ENCODE peak calls at places on chromosome 19, in five cellular contexts. R is IMR-90, E is H1, I is neuronal stem cell, G is H9. T is an unnamed sample.

GRCh38 chr19:14470031-14470876 is 4.9 kb downstream of the PTGER1 start:
- DNase-seq in I (no peak), E (no peak), R (no peak), G (no peak), T (no peak)

GRCh38 chr19:661427-662196 is 1.4 kb downstream of the RNF126 start:
- DNase-seq in E (no peak), G (no peak), R (no peak), I (no peak), T (peak)

GRCh38 chr19:50325310-50326100 is 3.7 kb downstream of the KCNC3 start:
- DNase-seq in R (peak), G (peak), E (peak), I (peak), T (peak)

GRCh38 chr19:1855828-1856255 is 7.5 kb downstream of the KLF16 start:
- DNase-seq in I (no peak), G (no peak), E (no peak), R (peak), T (no peak)

GRCh38 chr19:3516675-3517207 is 10.6 kb downstream of the FZR1 start:
- DNase-seq in I (no peak), E (no peak), G (no peak), R (no peak), T (no peak)

GRCh38 chr19:7831452-7831851 is 1.4 kb downstream of the EVI5L start:
- DNase-seq in R (peak), E (peak), I (peak), G (peak), T (peak)

GRCh38 chr19:13764101-13764807 is at the start of gene MRI1:
- DNase-seq in R (peak), E (peak), G (peak), I (peak), T (peak)

GRCh38 chr19:40933025-40933424 is 51.0 kb upstream of the CYP2A7 start:
- DNase-seq in R (no peak), G (peak), I (no peak), E (peak), T (no peak)

GRCh38 chr19:41223431-41224234 is 4.6 kb downstream of the AXL start:
- DNase-seq in I (peak), R (peak), G (peak), E (peak), T (peak)

GRCh38 chr19:12494260-12494860 is 9.7 kb upstream of the ZNF709 start:
- DNase-seq in R (no peak), I (no peak), E (no peak), G (no peak), T (no peak)

GRCh38 chr19:36125557-36125956 is 10.3 kb downstream of the TBCB start:
- DNase-seq in R (no peak), E (no peak), I (no peak), G (no peak), T (no peak)

GRCh38 chr19:55285225-55285890 is 1.6 kb downstream of the BRSK1 start:
- DNase-seq in R (no peak), E (no peak), G (no peak), I (no peak), T (no peak)

GRCh38 chr19:55287361-55288079 is 3.7 kb downstream of the BRSK1 start:
- DNase-seq in E (no peak), I (no peak), G (no peak), R (no peak), T (no peak)

GRCh38 chr19:55279773-55280643 is at the start of gene HSPBP1:
- DNase-seq in E (peak), R (peak), I (peak), G (peak), T (peak)

GRCh38 chr19:55284405-55285058 is 735 bp downstream of the BRSK1 start:
- DNase-seq in R (no peak), I (no peak), E (peak), G (peak), T (no peak)

DNA sequence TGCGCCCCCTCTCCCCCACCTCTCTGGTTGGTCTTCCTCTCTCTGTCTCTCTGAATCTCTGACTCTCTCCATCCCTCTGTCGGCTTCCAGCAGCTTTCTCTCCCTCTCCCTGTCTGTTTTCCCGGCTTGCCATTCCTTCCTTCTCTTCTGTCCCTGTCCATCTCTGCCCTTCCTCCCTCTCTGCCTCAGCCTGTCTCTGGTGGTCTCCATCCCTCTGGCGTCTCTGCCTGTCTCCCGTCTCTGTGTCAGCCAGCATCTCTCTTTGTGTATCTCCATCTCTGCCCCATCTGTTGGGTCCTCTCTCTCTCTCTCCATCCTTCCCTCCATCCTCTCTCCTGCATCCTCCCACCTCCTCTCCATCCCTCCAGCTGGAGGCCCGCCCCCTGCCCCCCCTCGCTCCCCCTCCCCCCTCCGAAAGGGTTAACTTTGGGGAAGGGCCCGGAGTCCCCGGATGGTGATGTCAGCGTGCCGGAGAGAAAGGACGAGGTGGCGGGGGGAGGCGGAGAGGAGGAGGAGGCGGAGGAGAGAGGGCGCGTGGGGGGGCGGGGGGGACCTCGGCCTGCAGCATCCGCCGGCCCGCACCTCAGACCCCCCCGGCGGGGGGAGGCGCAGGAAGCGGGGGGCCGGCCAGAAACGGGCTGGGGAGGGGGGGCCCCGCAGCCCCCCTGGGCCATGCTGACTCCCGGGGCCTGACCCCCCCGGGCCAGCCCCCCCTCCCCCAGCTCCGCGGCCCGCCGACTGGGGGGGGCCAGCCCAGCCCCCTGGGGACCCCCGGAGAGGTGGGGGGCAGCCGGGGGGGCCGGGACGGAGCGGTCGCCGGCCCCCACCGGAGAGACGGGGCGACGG is at the start of gene BRSK1:
- DNase-seq in G (peak), E (peak), R (peak), I (peak), T (peak)
- H2BK15ac ChIP-seq in G (no peak), E (peak), R (peak), I (peak), T (no peak)

GRCh38 chr19:46427518-46427917 is 1.2 kb downstream of the PNMA8C start:
- DNase-seq in I (no peak), E (no peak), G (no peak), R (no peak), T (no peak)

GRCh38 chr19:46429999-46430398 is 1.3 kb upstream of the PNMA8C start:
- DNase-seq in I (no peak), E (no peak), G (no peak), R (no peak), T (no peak)

GRCh38 chr19:46426035-46426505 is 2.7 kb downstream of the PNMA8C start:
- DNase-seq in E (no peak), R (no peak), G (no peak), I (no peak), T (peak)

GRCh38 chr19:46428278-46429141 is at the start of gene PNMA8C:
- DNase-seq in R (peak), I (peak), E (peak), G (peak), T (peak)

GRCh38 chr19:46426506-46427162 is 2.1 kb downstream of the PNMA8C start:
- DNase-seq in E (peak), G (peak), I (peak), R (peak), T (peak)
- H4K91ac ChIP-seq in E (peak), G (no peak), I (no peak), R (peak), T (peak)

GRCh38 chr19:53908933-53909415 is at the start of gene CACNG7:
- DNase-seq in G (peak), E (no peak), R (no peak), I (peak), T (no peak)

GRCh38 chr19:53910170-53910518 is 1.1 kb downstream of the CACNG7 start:
- DNase-seq in R (no peak), G (peak), E (peak), I (peak), T (no peak)

GRCh38 chr19:53907690-53908089 is 1.4 kb upstream of the CACNG7 start:
- DNase-seq in E (no peak), G (no peak), I (no peak), R (no peak), T (no peak)

GRCh38 chr19:53908106-53908932 is 759 bp upstream of the CACNG7 start:
- DNase-seq in E (peak), G (peak), R (peak), I (peak), T (no peak)

DNA sequence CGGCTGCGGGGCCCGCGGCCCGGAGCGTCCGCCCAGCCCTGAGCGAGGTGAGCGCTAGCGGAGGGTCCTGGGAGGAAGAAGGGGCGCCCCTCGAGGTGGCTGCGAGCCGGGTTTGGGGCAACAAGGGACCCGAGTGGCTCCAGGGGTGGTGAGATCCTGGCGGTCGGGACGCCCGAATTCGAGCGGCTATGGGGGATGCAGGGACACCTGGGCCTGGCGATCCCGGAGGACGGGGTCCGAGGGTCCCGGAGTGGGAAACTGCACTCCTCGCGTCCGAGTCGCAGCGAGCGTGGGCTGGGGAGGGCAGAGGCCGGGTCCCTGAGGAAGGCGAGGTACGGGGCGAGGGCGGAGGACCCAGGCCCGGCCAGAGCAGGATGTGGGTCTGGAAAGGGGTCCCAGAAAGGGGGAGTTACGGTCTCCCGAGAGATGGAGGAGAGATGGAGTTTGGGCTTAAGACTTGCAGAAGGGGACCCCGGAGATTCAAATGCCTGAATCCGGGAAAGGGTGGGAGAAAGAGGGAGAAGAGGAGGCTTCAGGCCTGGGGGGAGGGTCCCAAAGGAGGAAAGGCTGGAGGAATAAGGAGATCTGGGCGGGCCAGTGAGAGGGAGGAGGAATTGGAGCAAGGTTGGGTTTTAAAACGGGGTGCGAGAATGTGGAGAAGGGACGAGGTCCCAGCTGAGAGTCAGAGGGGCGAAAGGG is 542 bp downstream of the CACNG7 start:
- DNase-seq in I (peak), G (no peak), E (peak), R (no peak), T (no peak)
- H2AFZ ChIP-seq in I (peak), G (no peak), E (no peak), R (peak), T (no peak)

GRCh38 chr19:17686592-17687042 is 1.5 kb downstream of the UNC13A start:
- DNase-seq in G (peak), R (no peak), E (peak), I (no peak), T (peak)
- H2BK15ac ChIP-seq in G (no peak), R (peak), E (peak), I (no peak), T (no peak)

DNA sequence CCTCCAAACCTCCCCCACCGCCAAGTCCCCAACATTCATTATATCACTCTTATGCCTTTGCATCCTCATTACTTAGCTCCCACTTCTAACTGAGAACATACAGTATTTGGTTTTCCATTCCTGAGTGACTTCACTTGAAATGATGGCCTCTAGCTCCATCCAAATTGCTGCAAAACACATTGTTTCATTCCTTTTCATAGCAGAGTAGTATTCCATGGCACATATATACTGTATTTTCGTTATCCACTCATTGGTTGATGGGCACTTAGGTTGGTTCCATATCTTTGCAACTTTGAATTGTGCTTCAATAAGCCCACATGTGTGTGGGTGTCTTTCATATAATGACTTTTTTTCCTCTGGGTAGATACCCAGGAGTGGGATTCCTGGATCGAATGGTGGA is 233.1 kb downstream of the ZNF536 start:
- DNase-seq in E (no peak), I (no peak), G (no peak), R (no peak), T (no peak)
- H4K91ac ChIP-seq in E (no peak), I (no peak), G (no peak), R (no peak), T (no peak)

DNA sequence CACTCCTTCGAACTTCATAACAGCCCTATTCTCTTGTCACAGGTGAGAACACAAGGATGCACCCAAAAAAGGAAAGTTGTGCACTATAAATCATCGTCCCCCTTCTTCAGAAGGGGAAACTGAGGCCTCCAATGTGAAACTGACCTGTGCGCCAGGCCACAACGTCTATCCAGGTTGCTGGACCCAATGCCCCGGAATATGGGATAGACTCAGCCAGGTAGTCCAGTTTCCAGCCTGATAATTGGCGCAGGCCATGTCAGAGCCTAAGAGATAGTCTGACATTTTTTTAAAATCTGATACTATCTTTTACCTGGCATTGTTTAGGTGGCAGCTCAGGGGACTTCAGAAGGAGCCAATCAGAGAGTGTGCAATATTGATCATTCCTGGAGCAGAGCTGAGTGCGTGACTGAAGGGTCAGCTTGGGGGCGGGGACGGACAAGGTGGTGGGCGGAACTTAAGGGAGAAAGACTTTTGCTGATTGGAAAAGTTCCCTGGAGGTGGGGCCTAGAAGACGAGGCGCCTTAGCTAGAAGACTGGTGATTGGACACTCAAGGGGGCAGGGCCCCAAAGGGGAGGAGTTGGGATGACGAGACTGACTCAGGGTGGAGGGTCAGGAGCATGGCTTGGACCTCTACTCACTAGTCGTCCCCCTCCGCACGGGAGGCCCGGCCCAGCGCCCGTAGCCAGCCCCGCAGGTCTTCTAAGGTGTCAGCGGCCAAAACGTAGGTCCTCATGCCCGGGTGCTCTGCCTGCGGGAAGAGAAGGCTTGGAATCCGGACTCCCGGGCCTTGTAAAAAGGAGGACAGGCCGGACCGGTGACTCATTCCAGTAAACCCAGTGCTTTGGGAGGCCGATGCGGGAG is 8.5 kb downstream of the PLEKHA4 start:
- DNase-seq in I (no peak), E (peak), G (peak), R (no peak), T (no peak)
- H2AFZ ChIP-seq in I (no peak), E (no peak), G (no peak), R (no peak), T (no peak)

DNA sequence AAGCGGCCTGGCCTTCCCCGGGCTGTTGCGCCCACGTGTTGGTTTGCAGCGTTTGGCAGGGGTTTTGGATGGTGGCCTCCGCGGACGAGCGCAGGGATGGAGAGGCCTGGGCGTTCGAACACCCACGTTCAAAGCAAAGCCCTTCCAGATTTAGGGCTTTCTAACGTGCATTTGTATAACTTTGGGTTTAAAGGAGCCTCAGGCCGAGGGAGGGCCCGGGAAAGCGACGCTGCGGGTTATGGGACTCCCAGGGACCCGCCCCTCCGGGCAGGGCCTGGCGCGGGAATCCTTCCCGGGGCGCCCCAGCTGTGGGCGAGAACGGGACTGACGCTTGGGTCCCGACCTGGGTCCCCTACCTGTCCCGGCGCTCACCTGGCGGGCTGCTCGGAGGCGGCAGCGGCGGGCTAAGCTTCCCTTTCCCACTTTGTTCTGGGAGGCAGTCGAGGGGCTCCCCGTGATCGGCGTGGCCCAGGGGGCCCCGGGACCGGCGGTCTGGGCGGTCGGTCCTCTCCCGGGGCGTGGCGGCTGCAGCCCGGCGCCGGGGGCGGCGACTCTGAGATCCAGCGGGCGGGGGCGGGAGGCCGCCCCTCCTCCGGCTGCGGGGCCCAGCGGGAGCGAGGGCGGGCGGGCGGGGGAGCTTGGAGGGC is at the start of gene FBXO17:
- DNase-seq in G (peak), I (peak), R (peak), E (peak), T (peak)
- H2BK15ac ChIP-seq in G (no peak), I (no peak), R (no peak), E (peak), T (peak)

T was measured in mesenchymal stem cell.